ENCODE peak calls at places on chromosome 5, in seven cellular contexts. K is effector CD4-positive, alpha-beta T cell; G is stimulated activated CD8-positive, alpha-beta memory T cell treated with anti-CD3 and anti-CD28 coated beads, Interleukin-15, amount 100 ng/mL, for 1 hour; E is NCI-H2029; Y is HAP-1; Q is AG08395; W is activated gamma-delta T cell treated with Interleukin-2 at 50 U/mL for 16 hours. M is an unnamed sample.

GRCh38 chr5:95959964-95960801 is 1.5 kb downstream of the ELL2 start:
- DNase-seq in K (no peak), G (no peak), E (no peak), Y (peak), Q (no peak), W (no peak), M (no peak)

GRCh38 chr5:126464959-126465358 is 41.8 kb downstream of the GRAMD2B start:
- DNase-seq in K (no peak), G (no peak), E (peak), Y (no peak), Q (no peak), W (no peak), M (peak)

GRCh38 chr5:56757077-56757476 is 58.3 kb upstream of the MAP3K1 start:
- DNase-seq in K (no peak), G (no peak), E (no peak), Y (no peak), Q (peak), W (no peak), M (no peak)

GRCh38 chr5:1488882-1489680 is 34.7 kb downstream of the LPCAT1 start:
- DNase-seq in K (no peak), G (no peak), E (no peak), Y (no peak), Q (peak), W (peak), M (no peak)

GRCh38 chr5:179819296-179820126 is 1.2 kb upstream of the SQSTM1 start:
- DNase-seq in K (peak), G (no peak), E (peak), Y (peak), Q (peak), W (peak), M (no peak)

GRCh38 chr5:6317133-6317532 is 61.2 kb downstream of the MED10 start:
- DNase-seq in K (no peak), G (no peak), E (no peak), Y (no peak), Q (no peak), W (no peak), M (no peak)

GRCh38 chr5:75566710-75567309 is 44.4 kb upstream of the ANKDD1B start:
- DNase-seq in K (peak), G (no peak), E (peak), Y (peak), Q (peak), W (no peak), M (peak)

GRCh38 chr5:54701179-54701578 is 183.6 kb downstream of the SNX18 start:
- DNase-seq in K (no peak), G (no peak), E (peak), Y (no peak), Q (peak), W (no peak), M (no peak)

GRCh38 chr5:179821298-179822058 is 773 bp downstream of the SQSTM1 start:
- DNase-seq in K (peak), G (peak), E (peak), Y (peak), Q (peak), W (peak), M (peak)

GRCh38 chr5:127958421-127959011 is 125.0 kb upstream of the SLC12A2 start:
- DNase-seq in K (no peak), G (no peak), E (peak), Y (no peak), Q (no peak), W (no peak), M (peak)

GRCh38 chr5:86679529-86679928 is 61.8 kb downstream of the COX7C start:
- DNase-seq in K (no peak), G (no peak), E (peak), Y (peak), Q (peak), W (no peak), M (peak)

GRCh38 chr5:55960779-55961178 is 34.0 kb downstream of the IL6ST start:
- DNase-seq in K (no peak), G (no peak), E (no peak), Y (no peak), Q (no peak), W (no peak), M (no peak)

GRCh38 chr5:107216587-107216986 is 454.1 kb downstream of the EFNA5 start:
- DNase-seq in K (no peak), G (no peak), E (no peak), Y (no peak), Q (no peak), W (no peak), M (no peak)

GRCh38 chr5:15620501-15620900 is 120.5 kb downstream of the FBXL7 start:
- DNase-seq in K (no peak), G (no peak), E (no peak), Y (no peak), Q (peak), W (no peak), M (no peak)

GRCh38 chr5:91528831-91529230 is 145.7 kb upstream of the ARRDC3 start:
- DNase-seq in K (no peak), G (no peak), E (peak), Y (no peak), Q (no peak), W (no peak), M (peak)

GRCh38 chr5:117594165-117594564 is 1019.5 kb upstream of the SEMA6A start:
- DNase-seq in K (no peak), G (no peak), E (no peak), Y (no peak), Q (peak), W (no peak), M (no peak)

GRCh38 chr5:170404398-170404797 is 15.2 kb upstream of the KCNMB1 start:
- DNase-seq in K (no peak), G (no peak), E (no peak), Y (no peak), Q (no peak), W (no peak), M (no peak)

GRCh38 chr5:58825899-58826298 is 243.0 kb downstream of the RAB3C start:
- DNase-seq in K (no peak), G (no peak), E (no peak), Y (no peak), Q (no peak), W (no peak), M (no peak)

M was measured in LNCaP clone FGC.